ENCODE peak calls at places on chromosome 11, in ten cellular contexts. Q is GM13976; K is activated gamma-delta T cell; W is NAMALWA; G is pancreas; V is SW480; I is left ventricle myocardium inferior; N is putamen; S is stimulated activated CD8-positive, alpha-beta memory T cell treated with anti-CD3 and anti-CD28 coated beads, Interleukin-15, amount 100 ng/mL, for 24 hours; L is NCI-H2227 treated with DMSO at 0.1 percent for 48 hours. E is an unnamed sample.

GRCh38 chr11:5384335-5384734 is 723 bp downstream of the OR51M1 start:
- DNase-seq in W (no peak), K (no peak), S (no peak), N (no peak), G (no peak), Q (no peak), L (no peak), V (no peak), I (no peak), E (no peak)

GRCh38 chr11:123020968-123021367 is 39.3 kb upstream of the BSX start:
- DNase-seq in Q (peak; percentile 79), L (no peak), K (no peak), V (peak; percentile 63), S (no peak), I (no peak), N (no peak), G (no peak), W (peak; percentile 74), E (peak; percentile 31)

GRCh38 chr11:106642331-106642730 is 375.9 kb downstream of the GUCY1A2 start:
- DNase-seq in I (no peak), V (no peak), Q (no peak), K (no peak), S (no peak), L (no peak), N (no peak), G (no peak), W (no peak), E (no peak)

GRCh38 chr11:35811783-35812182 is 132.1 kb upstream of the LDLRAD3 start:
- DNase-seq in L (no peak), G (peak; percentile 35), N (no peak), V (no peak), Q (no peak), I (no peak), K (no peak), S (no peak), W (no peak), E (no peak)

GRCh38 chr11:77660947-77661346 is 23.4 kb upstream of the CLNS1A start:
- DNase-seq in Q (no peak), I (no peak), K (no peak), V (no peak), L (no peak), W (peak; percentile 57), N (no peak), S (no peak), G (no peak), E (no peak)

GRCh38 chr11:17887779-17888178 is 125.1 kb downstream of the SERGEF start:
- DNase-seq in G (no peak), Q (no peak), V (no peak), S (no peak), W (no peak), N (peak; percentile 43), I (no peak), K (no peak), L (peak; percentile 51), E (no peak)

GRCh38 chr11:111532365-111532709 is 8.2 kb upstream of the LAYN start:
- DNase-seq in W (no peak), N (no peak), L (no peak), I (no peak), S (no peak), V (no peak), K (no peak), Q (no peak), G (no peak), E (no peak)

GRCh38 chr11:693887-694562 is 997 bp downstream of the DEAF1 start:
- DNase-seq in G (peak; percentile 72), W (no peak), Q (no peak), I (no peak), S (no peak), K (no peak), L (no peak), N (no peak), V (peak; percentile 67), E (no peak)

GRCh38 chr11:86805873-86806310 is 5.5 kb downstream of the PRSS23 start:
- DNase-seq in L (no peak), G (no peak), N (no peak), V (no peak), W (no peak), I (no peak), S (no peak), K (no peak), Q (peak; percentile 39), E (no peak)

GRCh38 chr11:64591257-64592233 is 525 bp downstream of the SLC22A12 start:
- DNase-seq in K (no peak), L (no peak), W (no peak), Q (no peak), V (no peak), S (no peak), I (no peak), N (no peak), G (no peak), E (no peak)

GRCh38 chr11:61891331-61892084 is at the start of gene FADS3:
- DNase-seq in Q (peak; percentile 86), W (peak; percentile 82), G (peak; percentile 90), L (peak; percentile 80), V (peak; percentile 82), S (peak; percentile 29), I (peak; percentile 91), K (peak; percentile 68), N (peak; percentile 90), E (peak; percentile 94)

GRCh38 chr11:69580529-69580928 is 60.4 kb upstream of the CCND1 start:
- DNase-seq in V (no peak), G (no peak), K (no peak), I (no peak), W (no peak), Q (no peak), N (no peak), L (no peak), S (no peak), E (no peak)

E was measured in Calu3.